ENCODE peak calls at places on chromosome 19, in five cellular contexts. R, Z, J, T and N are unnamed samples.

GRCh38 chr19:10096615-10096963 is 5.9 kb downstream of the ANGPTL6 start:
- DNase-seq in R (no peak), Z (no peak), J (no peak), T (no peak), N (no peak)

GRCh38 chr19:29376855-29377354 is 148.9 kb upstream of the VSTM2B start:
- DNase-seq in R (peak), Z (no peak), J (no peak), T (no peak), N (no peak)

GRCh38 chr19:33481863-33482262 is 39.7 kb downstream of the PEPD start:
- DNase-seq in R (no peak), Z (no peak), J (no peak), T (no peak), N (no peak)

GRCh38 chr19:29672933-29673336 is 7.7 kb downstream of the PLEKHF1 start:
- DNase-seq in R (peak), Z (no peak), J (no peak), T (no peak), N (no peak)

GRCh38 chr19:56667311-56667870 is 4.2 kb downstream of the ZNF835 start:
- DNase-seq in R (no peak), Z (no peak), J (no peak), T (no peak), N (no peak)

GRCh38 chr19:18279516-18280246 is 1.7 kb downstream of the JUND start:
- DNase-seq in R (peak), Z (peak), J (peak), T (peak), N (peak)

GRCh38 chr19:48401277-48401676 is 7.8 kb downstream of the GRIN2D start:
- DNase-seq in R (no peak), Z (no peak), J (no peak), T (no peak), N (no peak)

GRCh38 chr19:6220385-6221191 is 59.2 kb downstream of the MLLT1 start:
- DNase-seq in R (no peak), Z (no peak), J (no peak), T (no peak), N (no peak)

GRCh38 chr19:40392894-40393517 is 3.0 kb upstream of the HIPK4 start:
- DNase-seq in R (no peak), Z (peak), J (peak), T (no peak), N (no peak)

GRCh38 chr19:6109947-6110346 is 353 bp downstream of the RFX2 start:
- DNase-seq in R (peak), Z (no peak), J (no peak), T (no peak), N (no peak)

GRCh38 chr19:6211632-6212402 is 68.0 kb downstream of the MLLT1 start:
- DNase-seq in R (no peak), Z (no peak), J (no peak), T (no peak), N (no peak)

GRCh38 chr19:35266149-35266903 is 2.4 kb upstream of the USF2 start:
- DNase-seq in R (no peak), Z (no peak), J (no peak), T (peak), N (no peak)

GRCh38 chr19:45457776-45458175 is 10.0 kb upstream of the FOSB start:
- DNase-seq in R (no peak), Z (no peak), J (no peak), T (no peak), N (no peak)

GRCh38 chr19:1251233-1251502 is 2.8 kb downstream of the MIDN start:
- DNase-seq in R (no peak), Z (peak), J (no peak), T (peak), N (no peak)

GRCh38 chr19:1852294-1852646 is 4.0 kb upstream of the REXO1 start:
- DNase-seq in R (no peak), Z (no peak), J (no peak), T (no peak), N (no peak)

GRCh38 chr19:21604941-21605548 is 99.6 kb downstream of the ZNF429 start:
- DNase-seq in R (no peak), Z (peak), J (no peak), T (peak), N (no peak)

GRCh38 chr19:39180749-39181148 is 16.0 kb upstream of the NCCRP1 start:
- DNase-seq in R (no peak), Z (no peak), J (no peak), T (no peak), N (no peak)

GRCh38 chr19:49086296-49086695 is 1.0 kb downstream of the SNRNP70 start:
- DNase-seq in R (no peak), Z (no peak), J (no peak), T (no peak), N (no peak)